ENCODE peak calls at places on chromosomes 4 and X, in nine cellular contexts. B is ascending aorta; R is choroid plexus epithelial cell; S is endothelial cell; X is foreskin fibroblast; O is B cell; E is left lung; Y is CD4-positive, alpha-beta T cell; Q is ovary. G is an unnamed sample.

GRCh38 chr4:1487106-1487505 is 80.9 kb upstream of the NKX1-1 start:
- DNase-seq in B (no peak), R (no peak), S (no peak), X (no peak), O (no peak), E (no peak), Y (no peak), Q (no peak), G (no peak)

GRCh38 chrX:130502023-130502570 is 100.3 kb downstream of the RBMX2 start:
- DNase-seq in B (no peak), R (no peak), S (no peak), X (no peak), O (no peak), E (no peak), Y (no peak), Q (no peak), G (no peak)

GRCh38 chr4:95038791-95039190 is 281.0 kb downstream of the BMPR1B start:
- DNase-seq in B (no peak), R (no peak), S (no peak), X (no peak), O (no peak), E (no peak), Y (no peak), Q (no peak), G (no peak)

GRCh38 chr4:82948647-82949204 is 48.2 kb downstream of the THAP9 start:
- DNase-seq in B (no peak), R (peak; percentile 73), S (no peak), X (peak; percentile 9), O (no peak), E (no peak), Y (no peak), Q (no peak), G (no peak)

GRCh38 chr4:84063618-84064017 is 435.5 kb downstream of the NKX6-1 start:
- DNase-seq in B (no peak), R (no peak), S (no peak), X (no peak), O (no peak), E (no peak), Y (no peak), Q (no peak), G (no peak)

GRCh38 chrX:69506617-69507499 is 2.7 kb downstream of the NALF2 start:
- DNase-seq in B (no peak), R (peak; percentile 10), S (no peak), X (no peak), O (no peak), E (no peak), Y (no peak), Q (no peak), G (no peak)

GRCh38 chrX:71315917-71316316 is 14.4 kb downstream of the ITGB1BP2 start:
- DNase-seq in B (no peak), R (peak; percentile 67), S (no peak), X (peak; percentile 58), O (no peak), E (no peak), Y (no peak), Q (no peak), G (no peak)

GRCh38 chr4:54513231-54513630 is 144.5 kb upstream of the KIT start:
- DNase-seq in B (no peak), R (peak; percentile 73), S (no peak), X (peak; percentile 86), O (no peak), E (no peak), Y (no peak), Q (no peak), G (no peak)

GRCh38 chr4:145351922-145352321 is 129.7 kb upstream of the SMAD1 start:
- DNase-seq in B (no peak), R (no peak), S (no peak), X (no peak), O (no peak), E (no peak), Y (no peak), Q (no peak), G (no peak)

GRCh38 chr4:111639876-111640275 is 505.4 kb upstream of the FAM241A start:
- DNase-seq in B (no peak), R (peak; percentile 50), S (no peak), X (peak; percentile 40), O (no peak), E (no peak), Y (no peak), Q (no peak), G (no peak)

GRCh38 chr4:142265536-142265935 is 580.6 kb downstream of the INPP4B start:
- DNase-seq in B (peak; percentile 66), R (peak; percentile 67), S (no peak), X (peak; percentile 51), O (no peak), E (no peak), Y (peak; percentile 4), Q (no peak), G (no peak)

GRCh38 chrX:105696870-105697269 is 125.5 kb upstream of the NRK start:
- DNase-seq in B (no peak), R (no peak), S (no peak), X (no peak), O (no peak), E (no peak), Y (no peak), Q (no peak), G (no peak)

GRCh38 chr4:16843831-16844508 is 54.5 kb downstream of the LDB2 start:
- DNase-seq in B (no peak), R (peak; percentile 89), S (no peak), X (peak; percentile 47), O (no peak), E (no peak), Y (no peak), Q (no peak), G (no peak)

GRCh38 chr4:6608758-6609414 is 31.6 kb upstream of the MRFAP1 start:
- DNase-seq in B (no peak), R (peak; percentile 26), S (peak; percentile 19), X (no peak), O (no peak), E (no peak), Y (no peak), Q (no peak), G (no peak)

GRCh38 chrX:39827959-39828358 is 269.8 kb downstream of the BCOR start:
- DNase-seq in B (no peak), R (no peak), S (no peak), X (no peak), O (peak; percentile 72), E (no peak), Y (no peak), Q (no peak), G (no peak)

GRCh38 chr4:95050980-95051688 is 293.4 kb downstream of the BMPR1B start:
- DNase-seq in B (peak; percentile 63), R (no peak), S (no peak), X (no peak), O (no peak), E (no peak), Y (no peak), Q (no peak), G (no peak)

GRCh38 chrX:140343226-140343873 is 161.5 kb downstream of the SOX3 start:
- DNase-seq in B (no peak), R (peak; percentile 0), S (no peak), X (no peak), O (no peak), E (no peak), Y (no peak), Q (no peak), G (no peak)

GRCh38 chr4:27305246-27305645 is 444.6 kb downstream of the STIM2 start:
- DNase-seq in B (no peak), R (no peak), S (no peak), X (no peak), O (no peak), E (no peak), Y (no peak), Q (no peak), G (no peak)

GRCh38 chr4:7650606-7651400 is 216.1 kb upstream of the PSAPL1 start:
- DNase-seq in B (no peak), R (peak; percentile 39), S (peak; percentile 42), X (no peak), O (no peak), E (no peak), Y (no peak), Q (no peak), G (no peak)
- TF ChIP-seq CTCF in B (no peak), R (peak; percentile 33), S (no peak), X (no peak), O (no peak), E (no peak), Y (no peak), Q (no peak), G (peak; percentile 26)

GRCh38 chr4:100367451-100367850 is 150.4 kb downstream of the EMCN start:
- DNase-seq in B (no peak), R (peak; percentile 94), S (no peak), X (peak; percentile 14), O (no peak), E (no peak), Y (no peak), Q (no peak), G (no peak)

GRCh38 chr4:100369871-100370270 is 148.0 kb downstream of the EMCN start:
- DNase-seq in B (no peak), R (no peak), S (no peak), X (no peak), O (no peak), E (no peak), Y (no peak), Q (no peak), G (no peak)

DNA sequence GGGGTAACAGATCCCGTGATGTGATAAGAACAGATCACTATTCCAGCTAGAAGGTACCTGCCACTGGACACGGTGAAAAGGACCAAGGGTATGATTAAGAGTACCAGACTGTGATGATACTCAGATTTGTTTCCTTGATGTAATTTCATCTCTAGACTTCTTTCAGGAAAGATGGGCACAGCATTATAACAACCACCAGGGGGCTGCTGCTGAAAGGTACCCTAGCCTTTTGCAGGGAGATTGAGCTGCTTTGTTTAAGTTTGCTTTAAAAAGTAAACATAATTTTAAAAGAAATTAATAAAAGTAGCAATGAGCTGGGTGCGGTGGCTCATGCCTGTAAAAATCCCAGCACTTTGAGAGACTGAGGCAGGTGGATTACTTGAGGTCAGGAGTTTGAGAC is 145.4 kb downstream of the EMCN start:
- DNase-seq in B (no peak), R (peak; percentile 58), S (peak; percentile 22), X (no peak), O (no peak), E (no peak), Y (no peak), Q (no peak), G (no peak)
- TF ChIP-seq CTCF in B (no peak), R (peak; percentile 81), S (peak; percentile 57), X (peak; percentile 43), O (peak; percentile 33), E (peak; percentile 10), Y (peak; percentile 24), Q (no peak), G (peak; percentile 67)

DNA sequence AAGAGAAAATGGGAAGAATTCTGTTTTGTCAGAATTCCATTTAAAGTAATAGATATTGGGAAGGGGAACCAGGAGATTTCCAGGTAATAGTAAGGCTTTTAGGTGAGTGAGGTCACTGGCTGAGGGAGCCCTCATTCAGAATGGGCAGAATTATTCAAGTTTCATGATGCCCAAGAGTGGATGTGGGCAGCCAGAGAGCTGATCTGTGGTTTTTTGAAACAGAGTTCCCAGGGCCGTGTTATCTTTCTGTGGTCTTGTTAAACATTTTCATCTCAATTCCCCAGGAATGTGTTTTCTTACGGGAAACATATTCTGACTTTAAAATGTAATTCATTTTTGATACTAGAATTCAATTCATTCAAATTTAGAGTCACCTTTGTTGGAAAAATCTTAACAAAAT is 182.0 kb upstream of the AADAT start:
- DNase-seq in B (no peak), R (peak; percentile 11), S (no peak), X (no peak), O (no peak), E (no peak), Y (no peak), Q (no peak), G (no peak)
- TF ChIP-seq CTCF in B (no peak), R (no peak), S (no peak), X (no peak), O (no peak), E (no peak), Y (no peak), Q (no peak), G (no peak)

GRCh38 chr4:143581331-143581961 is 67.9 kb downstream of the SMARCA5 start:
- DNase-seq in B (no peak), R (no peak), S (no peak), X (no peak), O (no peak), E (peak; percentile 44), Y (no peak), Q (no peak), G (no peak)
- TF ChIP-seq CTCF in B (no peak), R (peak; percentile 21), S (no peak), X (no peak), O (no peak), E (no peak), Y (no peak), Q (no peak), G (no peak)

G was measured in progenitor cell of endocrine pancreas.